ENCODE peak calls at places on chromosomes 2 and 18, in four cellular contexts. P, R, N and W are unnamed samples.
A peak's percentile ranks its signal among the peaks of the same experiment; 100 is the strongest.

GRCh38 chr2:216608525-216608924 is 24.7 kb upstream of the IGFBP2 start:
- DNase-seq in P (no peak), R (no peak), N (no peak), W (no peak)

GRCh38 chr2:86482034-86482433 is 40.9 kb downstream of the KDM3A start:
- DNase-seq in P (no peak), R (no peak), N (peak; percentile 18), W (no peak)

GRCh38 chr18:13611058-13611615 is 115.2 kb downstream of the FAM210A start:
- DNase-seq in P (peak; percentile 24), R (no peak), N (peak; percentile 13), W (peak; percentile 85)

GRCh38 chr2:207311316-207312005 is 145.7 kb upstream of the KLF7 start:
- DNase-seq in P (no peak), R (no peak), N (peak; percentile 100), W (peak; percentile 48)

GRCh38 chr2:203209538-203209937 is 29.3 kb upstream of the CYP20A1 start:
- DNase-seq in P (no peak), R (no peak), N (peak; percentile 25), W (no peak)

GRCh38 chr2:150505178-150505577 is 17.7 kb upstream of the RND3 start:
- DNase-seq in P (no peak), R (no peak), N (no peak), W (no peak)

GRCh38 chr2:121075641-121076500 is 209.1 kb downstream of the TFCP2L1 start:
- DNase-seq in P (no peak), R (no peak), N (no peak), W (no peak)

GRCh38 chr2:157782057-157782845 is 93.9 kb downstream of the ACVR1 start:
- DNase-seq in P (no peak), R (no peak), N (peak; percentile 32), W (no peak)

GRCh38 chr2:158973511-158973956 is 5.1 kb downstream of the TANC1 start:
- DNase-seq in P (no peak), R (no peak), N (peak; percentile 51), W (no peak)

GRCh38 chr2:60317029-60317386 is 236.4 kb downstream of the BCL11A start:
- DNase-seq in P (no peak), R (no peak), N (no peak), W (no peak)

GRCh38 chr2:1740714-1741584 is 3.4 kb downstream of the PXDN start:
- DNase-seq in P (no peak), R (no peak), N (no peak), W (no peak)

GRCh38 chr2:26562811-26563645 is 78.1 kb downstream of the CIB4 start:
- DNase-seq in P (no peak), R (no peak), N (no peak), W (no peak)

GRCh38 chr2:191951832-191952231 is 104.9 kb upstream of the CAVIN2 start:
- DNase-seq in P (no peak), R (no peak), N (no peak), W (no peak)

GRCh38 chr2:134359367-134360081 is 105.7 kb downstream of the MGAT5 start:
- DNase-seq in P (no peak), R (no peak), N (peak; percentile 59), W (no peak)

GRCh38 chr2:115678129-115678528 is 1235.7 kb downstream of the DPP10 start:
- DNase-seq in P (no peak), R (no peak), N (no peak), W (no peak)

GRCh38 chr2:111200333-111200879 is 79.7 kb downstream of the BCL2L11 start:
- DNase-seq in P (no peak), R (no peak), N (no peak), W (no peak)

GRCh38 chr2:37982147-37982582 is 57.1 kb downstream of the RMDN2 start:
- DNase-seq in P (peak; percentile 69), R (no peak), N (peak; percentile 58), W (peak; percentile 87)

GRCh38 chr18:42156266-42156665 is 201.2 kb downstream of the PIK3C3 start:
- DNase-seq in P (no peak), R (no peak), N (no peak), W (no peak)

GRCh38 chr2:47536696-47537095 is 133.7 kb downstream of the MSH2 start:
- DNase-seq in P (no peak), R (no peak), N (no peak), W (no peak)

GRCh38 chr2:196208915-196209314 is 37.5 kb upstream of the STK17B start:
- DNase-seq in P (no peak), R (no peak), N (no peak), W (peak; percentile 84)

GRCh38 chr2:183078163-183078466 is 432 bp upstream of the DUSP19 start:
- DNase-seq in P (no peak), R (no peak), N (no peak), W (no peak)

GRCh38 chr2:170354409-170354808 is 176.5 kb downstream of the MYO3B start:
- DNase-seq in P (peak; percentile 86), R (peak; percentile 23), N (no peak), W (no peak)

GRCh38 chr2:27069961-27070618 is 1.4 kb downstream of the OST4 start:
- DNase-seq in P (no peak), R (no peak), N (no peak), W (no peak)

GRCh38 chr18:56556907-56557306 is 81.5 kb downstream of the TXNL1 start:
- DNase-seq in P (no peak), R (no peak), N (no peak), W (peak; percentile 20)

GRCh38 chr2:11764359-11764758 is 17.9 kb downstream of the LPIN1 start:
- DNase-seq in P (no peak), R (no peak), N (no peak), W (peak; percentile 34)

GRCh38 chr2:20110876-20111275 is 59.4 kb upstream of the LAPTM4A start:
- DNase-seq in P (no peak), R (no peak), N (no peak), W (no peak)

GRCh38 chr18:64017870-64018269 is 48.0 kb downstream of the SERPINB8 start:
- DNase-seq in P (peak; percentile 23), R (no peak), N (peak; percentile 13), W (peak; percentile 64)

GRCh38 chr2:102792538-102793208 is 30.8 kb downstream of the TMEM182 start:
- DNase-seq in P (no peak), R (no peak), N (no peak), W (no peak)

GRCh38 chr2:159635006-159635746 is 18.8 kb upstream of the BAZ2B start:
- DNase-seq in P (no peak), R (no peak), N (peak; percentile 39), W (peak; percentile 53)

DNA sequence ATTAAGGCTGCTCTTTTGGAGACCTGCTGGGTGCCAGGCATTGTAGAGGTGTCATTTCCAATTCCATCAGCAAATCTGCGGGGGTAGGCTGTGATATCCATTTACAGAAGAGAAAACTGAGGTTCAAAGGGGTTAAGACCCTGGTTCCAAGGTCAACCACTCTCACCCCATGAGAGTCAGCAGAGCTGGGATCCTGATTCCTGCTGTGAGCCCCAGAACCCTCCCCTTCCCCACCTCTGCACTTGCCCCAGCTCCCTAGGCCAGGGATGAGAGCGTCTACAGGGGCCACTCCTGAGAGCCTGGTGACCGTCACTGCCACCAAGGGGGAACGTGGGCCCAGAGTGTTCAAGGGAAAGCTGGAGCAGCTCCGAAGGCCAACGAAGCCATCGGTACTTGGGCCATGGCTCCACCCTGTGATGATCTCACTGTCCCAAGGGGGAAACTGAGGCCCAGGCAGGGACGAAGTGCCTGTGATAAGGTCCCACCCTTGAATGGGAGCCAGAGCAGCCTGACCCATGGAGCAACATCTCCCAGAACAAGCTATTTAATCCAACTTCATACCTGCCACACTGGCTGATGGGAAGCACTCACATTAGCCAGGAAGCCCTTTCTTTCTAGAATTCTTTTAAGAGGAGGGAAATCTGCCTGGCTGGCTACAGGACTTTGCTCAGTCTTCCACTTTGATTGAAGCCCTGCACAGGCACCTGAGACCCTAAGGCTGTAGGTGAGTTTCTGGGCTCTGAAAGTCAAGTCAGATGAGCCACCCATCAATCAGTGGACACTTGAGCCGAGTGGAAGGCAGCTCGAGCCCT is 2.1 kb upstream of the HS6ST1 start:
- DNase-seq in P (no peak), R (no peak), N (no peak), W (no peak)
- H2BK5ac ChIP-seq in P (no peak overlapping the region), R (no peak overlapping the region), N (no peak overlapping the region), W (no peak overlapping the region)

GRCh38 chr18:69647695-69648094 is 247.0 kb downstream of the DOK6 start:
- DNase-seq in P (no peak), R (no peak), N (no peak), W (no peak)
- H2AFZ ChIP-seq in P (no peak overlapping the region), R (peak overlapping the region; percentile 94), N (no peak overlapping the region), W (no peak overlapping the region)

GRCh38 chr2:176557821-176558220 is 288.6 kb downstream of the MTX2 start:
- DNase-seq in P (no peak), R (no peak), N (no peak), W (no peak)

GRCh38 chr2:176560296-176560695 is 291.1 kb downstream of the MTX2 start:
- DNase-seq in P (no peak), R (no peak), N (peak; percentile 12), W (no peak)

GRCh38 chr2:176558574-176559140 is 289.4 kb downstream of the MTX2 start:
- DNase-seq in P (no peak), R (no peak), N (no peak), W (no peak)

GRCh38 chr2:176562359-176563043 is 293.3 kb downstream of the MTX2 start:
- DNase-seq in P (no peak), R (no peak), N (peak; percentile 86), W (peak; percentile 2)

DNA sequence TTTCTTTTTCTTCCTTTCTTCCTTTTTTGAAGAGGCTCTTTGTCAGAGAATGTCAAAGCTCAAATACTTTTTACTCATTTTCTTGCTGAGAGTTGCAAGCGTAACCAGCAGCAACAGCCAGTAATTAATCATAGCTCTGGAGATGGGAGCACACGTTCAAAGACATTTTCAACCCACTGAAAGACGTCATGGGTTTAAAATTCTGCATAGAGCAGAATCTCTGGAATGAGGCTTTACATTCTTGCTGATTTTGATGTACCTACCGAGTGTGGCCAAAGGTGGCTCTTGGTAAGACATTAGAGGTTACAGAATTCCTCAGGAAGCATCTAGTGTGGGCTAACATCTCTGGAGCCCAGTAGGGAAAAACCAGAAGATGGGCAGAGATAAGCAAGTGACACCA is 292.5 kb downstream of the MTX2 start:
- DNase-seq in P (no peak), R (no peak), N (peak; percentile 71), W (peak; percentile 96)
- H3K27me3 ChIP-seq in P (no peaks in the 10 kb centered on the region), R (peaks cover 2% of the 10 kb centered on the region), N (peaks cover 4% of the 10 kb centered on the region), W (no peaks in the 10 kb centered on the region)

DNA sequence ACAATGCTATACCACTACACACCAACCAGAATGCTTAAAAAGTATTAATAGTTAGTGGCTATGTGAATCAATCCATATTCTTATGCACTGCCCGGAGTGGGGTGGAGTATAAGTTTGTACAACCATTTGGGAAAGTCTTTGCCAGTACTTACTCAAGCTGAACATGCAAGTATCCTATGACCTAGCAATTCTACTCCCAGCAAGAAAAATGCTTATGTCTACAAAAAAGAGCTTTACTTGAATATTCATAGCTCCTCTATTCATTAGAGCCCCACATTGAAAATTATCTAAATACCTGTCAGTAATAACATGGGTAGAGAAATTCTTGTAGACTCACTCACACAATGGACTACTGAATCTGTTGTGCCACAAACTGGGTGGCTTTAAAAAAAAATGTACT is 21.4 kb upstream of the CNOT11 start:
- DNase-seq in P (no peak), R (no peak), N (no peak), W (peak; percentile 41)
- H2BK5ac ChIP-seq in P (no peak overlapping the region), R (no peak overlapping the region), N (no peak overlapping the region), W (no peak overlapping the region)